ENCODE peak calls at places on chromosomes 13 and 19, in nine cellular contexts. K is Right ventricle myocardium inferior; F is mesenteric fat pad; O is AG09319; W is WTC11; H is activated CD4-positive, alpha-beta T cell treated with anti-CD3 and anti-CD28 coated beads, Interleukin-2, amount 10 ng/mL, durations not matched to agents 7 days and 5 days; J is HT-29; S is pancreas; A is HTR-8/SVneo. L is an unnamed sample.

GRCh38 chr13:25874907-25875306 is 176.9 kb downstream of the SHISA2 start:
- DNase-seq in K (no peak), F (no peak), O (no peak), W (no peak), H (peak; percentile 74), J (no peak), S (no peak), A (no peak), L (no peak)

GRCh38 chr13:49300716-49301589 is 53.2 kb downstream of the CDADC1 start:
- DNase-seq in K (no peak), F (no peak), O (peak; percentile 40), W (peak; percentile 35), H (peak; percentile 82), J (peak; percentile 73), S (peak; percentile 64), A (peak; percentile 71), L (peak; percentile 48)

GRCh38 chr19:3625996-3626472 is 556 bp downstream of the CACTIN start:
- DNase-seq in K (no peak), F (no peak), O (no peak), W (no peak), H (no peak), J (peak; percentile 26), S (no peak), A (no peak), L (no peak)

GRCh38 chr19:50559636-50560035 is 8.6 kb downstream of the LRRC4B start:
- DNase-seq in K (no peak), F (no peak), O (no peak), W (no peak), H (no peak), J (no peak), S (no peak), A (no peak), L (no peak)

GRCh38 chr13:36086117-36086516 is 45.1 kb downstream of the DCLK1 start:
- DNase-seq in K (no peak), F (no peak), O (no peak), W (peak; percentile 42), H (no peak), J (no peak), S (no peak), A (no peak), L (no peak)

GRCh38 chr19:58395220-58395978 is at the start of gene RNF225:
- DNase-seq in K (no peak), F (no peak), O (no peak), W (peak; percentile 59), H (no peak), J (peak; percentile 89), S (peak; percentile 83), A (no peak), L (no peak)

GRCh38 chr13:65889368-65889767 is 1340.8 kb downstream of the PCDH9 start:
- DNase-seq in K (no peak), F (no peak), O (no peak), W (no peak), H (no peak), J (no peak), S (no peak), A (no peak), L (no peak)

GRCh38 chr19:28264556-28264955 is 948.4 kb downstream of the UQCRFS1 start:
- DNase-seq in K (no peak), F (no peak), O (no peak), W (no peak), H (no peak), J (no peak), S (no peak), A (no peak), L (no peak)

GRCh38 chr13:75636339-75637095 is 387 bp downstream of the LMO7 start:
- DNase-seq in K (peak; percentile 68), F (no peak), O (no peak), W (peak; percentile 57), H (peak; percentile 47), J (peak; percentile 77), S (peak; percentile 80), A (peak; percentile 35), L (peak; percentile 69)

L was measured in tibial artery.